ENCODE peak calls at places on chromosomes 1 and 21, in four cellular contexts. N is GM12891; T is stimulated activated CD8-positive, alpha-beta memory T cell treated with anti-CD3 and anti-CD28 coated beads, Interleukin-4, amount 100 ng/mL, for 1 hour; R is fibroblast of pulmonary artery. O is an unnamed sample.

GRCh38 chr21:18468775-18469174 is 65.2 kb upstream of the TMPRSS15 start:
- DNase-seq in N (no peak), T (no peak), R (no peak), O (peak)

GRCh38 chr1:47547753-47548152 is 109.9 kb downstream of the FOXD2 start:
- DNase-seq in N (no peak), T (no peak), R (no peak), O (no peak)

GRCh38 chr1:28926629-28927441 is 12.5 kb downstream of the EPB41 start:
- DNase-seq in N (peak), T (no peak), R (peak), O (no peak)

GRCh38 chr1:116386042-116386441 is 13.0 kb downstream of the ATP1A1 start:
- DNase-seq in N (no peak), T (no peak), R (no peak), O (no peak)

GRCh38 chr1:35192056-35192852 is 691 bp downstream of the SFPQ start:
- DNase-seq in N (peak), T (peak), R (peak), O (peak)

GRCh38 chr1:209433649-209434031 is 149.9 kb upstream of the CAMK1G start:
- DNase-seq in N (no peak), T (no peak), R (no peak), O (no peak)

GRCh38 chr21:28485301-28486022 is 507.2 kb downstream of the LTN1 start:
- DNase-seq in N (no peak), T (no peak), R (peak), O (no peak)

GRCh38 chr1:58447891-58448290 is 98.6 kb downstream of the OMA1 start:
- DNase-seq in N (no peak), T (no peak), R (no peak), O (no peak)

GRCh38 chr1:15753776-15754175 is 4.8 kb upstream of the FBLIM1 start:
- DNase-seq in N (no peak), T (no peak), R (no peak), O (no peak)

GRCh38 chr21:45595574-45596295 is 47.8 kb upstream of the PCBP3 start:
- DNase-seq in N (no peak), T (no peak), R (no peak), O (no peak)

GRCh38 chr1:246214708-246215504 is 292.2 kb downstream of the SMYD3 start:
- DNase-seq in N (peak), T (no peak), R (peak), O (peak)

GRCh38 chr1:26645734-26646133 is 50.1 kb upstream of the ARID1A start:
- DNase-seq in N (no peak), T (no peak), R (no peak), O (no peak)

GRCh38 chr1:147825586-147825985 is 65.2 kb upstream of the GJA5 start:
- DNase-seq in N (no peak), T (no peak), R (no peak), O (no peak)

GRCh38 chr1:203629509-203630082 is 3.0 kb downstream of the ATP2B4 start:
- DNase-seq in N (no peak), T (no peak), R (no peak), O (peak)

GRCh38 chr21:17931080-17931479 is 111.9 kb upstream of the C21orf91 start:
- DNase-seq in N (no peak), T (no peak), R (no peak), O (no peak)

GRCh38 chr1:183215076-183215720 is 29.1 kb downstream of the LAMC2 start:
- DNase-seq in N (no peak), T (no peak), R (no peak), O (no peak)

GRCh38 chr1:21261551-21262281 is 28.5 kb downstream of the ECE1 start:
- DNase-seq in N (no peak), T (no peak), R (peak), O (peak)

GRCh38 chr1:151661728-151662127 is 49.9 kb downstream of the SNX27 start:
- DNase-seq in N (no peak), T (no peak), R (no peak), O (no peak)

GRCh38 chr1:6519935-6520621 is 28.6 kb upstream of the PLEKHG5 start:
- DNase-seq in N (no peak), T (no peak), R (peak), O (peak)

GRCh38 chr1:177800386-177801058 is 169.3 kb downstream of the SEC16B start:
- DNase-seq in N (no peak), T (no peak), R (no peak), O (no peak)

GRCh38 chr1:228059536-228060457 is 22.7 kb upstream of the ARF1 start:
- DNase-seq in N (peak), T (no peak), R (peak), O (no peak)

GRCh38 chr1:230839166-230839565 is 29.2 kb downstream of the C1orf198 start:
- DNase-seq in N (no peak), T (no peak), R (no peak), O (no peak)

GRCh38 chr1:98030483-98030882 is 109.6 kb upstream of the DPYD start:
- DNase-seq in N (no peak), T (no peak), R (peak), O (peak)

GRCh38 chr1:226541631-226542622 is 6.6 kb upstream of the STUM start:
- DNase-seq in N (no peak), T (no peak), R (peak), O (no peak)

GRCh38 chr1:78586572-78586971 is 33.7 kb upstream of the IFI44L start:
- DNase-seq in N (no peak), T (no peak), R (peak), O (no peak)

GRCh38 chr1:166999500-166999899 is 10.4 kb downstream of the MAEL start:
- DNase-seq in N (no peak), T (no peak), R (no peak), O (no peak)

GRCh38 chr21:45228171-45228641 is 59.5 kb downstream of the POFUT2 start:
- DNase-seq in N (no peak), T (peak), R (peak), O (peak)

GRCh38 chr1:10210841-10211804 is 753 bp downstream of the KIF1B start:
- DNase-seq in N (peak), T (no peak), R (peak), O (peak)

GRCh38 chr1:224065455-224065854 is 48.5 kb upstream of the FBXO28 start:
- DNase-seq in N (no peak), T (no peak), R (peak), O (no peak)

GRCh38 chr1:206757524-206758266 is 12.9 kb upstream of the IL19 start:
- DNase-seq in N (no peak), T (no peak), R (no peak), O (no peak)

GRCh38 chr1:111864862-111865261 is 109.2 kb downstream of the DDX20 start:
- DNase-seq in N (no peak), T (no peak), R (peak), O (no peak)

GRCh38 chr21:41932191-41932575 is 21.6 kb downstream of the C2CD2 start:
- DNase-seq in N (no peak), T (no peak), R (peak), O (peak)

GRCh38 chr1:3327389-3327702 is 127.1 kb upstream of the ARHGEF16 start:
- DNase-seq in N (no peak), T (no peak), R (no peak), O (no peak)

GRCh38 chr21:15010645-15011044 is 54.2 kb downstream of the NRIP1 start:
- DNase-seq in N (no peak), T (no peak), R (no peak), O (peak)

GRCh38 chr1:110440877-110441276 is 10.1 kb upstream of the PROK1 start:
- DNase-seq in N (no peak), T (no peak), R (peak), O (peak)

GRCh38 chr1:153639280-153639679 is 5.4 kb downstream of the CHTOP start:
- DNase-seq in N (no peak), T (no peak), R (no peak), O (no peak)

GRCh38 chr21:29248124-29248523 is 50.6 kb upstream of the BACH1 start:
- DNase-seq in N (no peak), T (no peak), R (no peak), O (no peak)

GRCh38 chr1:207239874-207240273 is 81.6 kb upstream of the CD55 start:
- DNase-seq in N (no peak), T (no peak), R (no peak), O (no peak)

GRCh38 chr1:218409946-218410510 is 64.9 kb downstream of the TGFB2 start:
- DNase-seq in N (no peak), T (no peak), R (no peak), O (no peak)

GRCh38 chr1:31957701-31958674 is 19.8 kb upstream of the PTP4A2 start:
- DNase-seq in N (no peak), T (no peak), R (no peak), O (no peak)

O was measured in mesenchymal stem cell.